ENCODE peak calls at places on chromosome 1, in four cellular contexts. V, U, P and A are unnamed samples.

GRCh38 chr1:17304155-17304826 is 3.7 kb upstream of the PADI4 start:
- DNase-seq in V (no peak), U (no peak), P (no peak), A (no peak)

GRCh38 chr1:86191958-86192357 is 35.4 kb upstream of the COL24A1 start:
- DNase-seq in V (no peak), U (no peak), P (no peak), A (no peak)

GRCh38 chr1:169113613-169114119 is 7.2 kb downstream of the ATP1B1 start:
- DNase-seq in V (no peak), U (no peak), P (no peak), A (no peak)

GRCh38 chr1:213474054-213474453 is 423.0 kb downstream of the RPS6KC1 start:
- DNase-seq in V (no peak), U (no peak), P (peak), A (no peak)

GRCh38 chr1:4402032-4402431 is 252.4 kb upstream of the AJAP1 start:
- DNase-seq in V (no peak), U (no peak), P (no peak), A (no peak)

GRCh38 chr1:230713915-230714764 is at the start of gene AGT:
- DNase-seq in V (no peak), U (peak), P (peak), A (peak)

GRCh38 chr1:9302745-9303524 is 10.2 kb downstream of the SPSB1 start:
- DNase-seq in V (no peak), U (peak), P (no peak), A (no peak)

GRCh38 chr1:110011527-110012041 is 22.8 kb upstream of the STRIP1 start:
- DNase-seq in V (no peak), U (peak), P (peak), A (no peak)

GRCh38 chr1:30287976-30288375 is 435.4 kb downstream of the MATN1 start:
- DNase-seq in V (no peak), U (no peak), P (no peak), A (no peak)

GRCh38 chr1:205858141-205858961 is 8.4 kb upstream of the PM20D1 start:
- DNase-seq in V (no peak), U (no peak), P (no peak), A (no peak)

GRCh38 chr1:85494957-85495266 is 30.0 kb upstream of the DDAH1 start:
- DNase-seq in V (no peak), U (no peak), P (no peak), A (no peak)

GRCh38 chr1:150272379-150272840 is at the start of gene C1orf54:
- DNase-seq in V (no peak), U (no peak), P (no peak), A (no peak)

GRCh38 chr1:19208710-19209438 is 1.2 kb downstream of the UBR4 start:
- DNase-seq in V (no peak), U (peak), P (no peak), A (no peak)

GRCh38 chr1:1779691-1780597 is 1.7 kb upstream of the NADK start:
- DNase-seq in V (no peak), U (no peak), P (no peak), A (no peak)

GRCh38 chr1:228647523-228648444 is 87.5 kb upstream of the RHOU start:
- DNase-seq in V (no peak), U (no peak), P (peak), A (peak)

GRCh38 chr1:218164930-218165686 is 120.0 kb upstream of the RRP15 start:
- DNase-seq in V (no peak), U (no peak), P (no peak), A (no peak)

GRCh38 chr1:17653728-17654351 is 101.3 kb upstream of the ACTL8 start:
- DNase-seq in V (no peak), U (no peak), P (peak), A (no peak)